ENCODE peak calls at places on chromosomes 4 and X, in five cellular contexts. E is IMR-90; W is naive thymus-derived CD8-positive, alpha-beta T cell; M is activated T-cell treated with anti-CD3 and anti-CD28 coated beads, Interleukin-2, amount 50 U/mL, for 72 hours; X is PC-3. T is an unnamed sample.

GRCh38 chr4:152344001-152344400 is 191.9 kb downstream of the FBXW7 start:
- ATAC-seq in E (no peak), W (no peak), M (no peak), X (peak), T (no peak)

GRCh38 chr4:185068837-185069236 is 50.5 kb downstream of the HELT start:
- ATAC-seq in E (no peak), W (no peak), M (no peak), X (no peak), T (no peak)

GRCh38 chr4:6620296-6620695 is 20.2 kb upstream of the MRFAP1 start:
- ATAC-seq in E (no peak), W (no peak), M (no peak), X (no peak), T (no peak)

GRCh38 chrX:118528089-118528753 is 32.6 kb downstream of the DOCK11 start:
- ATAC-seq in E (no peak), W (peak), M (peak), X (no peak), T (peak)

GRCh38 chrX:644304-645023 is 13.9 kb downstream of the SHOX start:
- ATAC-seq in E (no peak), W (no peak), M (no peak), X (no peak), T (no peak)

GRCh38 chrX:113384628-113385027 is 544.0 kb upstream of the AMOT start:
- ATAC-seq in E (no peak), W (no peak), M (no peak), X (no peak), T (no peak)

GRCh38 chr4:47406408-47406807 is 57.1 kb downstream of the COMMD8 start:
- ATAC-seq in E (no peak), W (no peak), M (no peak), X (no peak), T (no peak)

GRCh38 chrX:140744085-140744484 is 34.5 kb downstream of the LINC00632 start:
- ATAC-seq in E (no peak), W (peak), M (peak), X (no peak), T (peak)

GRCh38 chr4:68299492-68300457 is 50.1 kb downstream of the YTHDC1 start:
- ATAC-seq in E (no peak), W (peak), M (peak), X (no peak), T (peak)

GRCh38 chr4:113733685-113734084 is 27.9 kb downstream of the CAMK2D start:
- ATAC-seq in E (no peak), W (no peak), M (no peak), X (no peak), T (peak)

GRCh38 chr4:87029356-87029755 is 94.5 kb downstream of the AFF1 start:
- ATAC-seq in E (no peak), W (no peak), M (no peak), X (no peak), T (no peak)

GRCh38 chr4:12421364-12421763 is 992.7 kb upstream of the HS3ST1 start:
- ATAC-seq in E (no peak), W (no peak), M (no peak), X (no peak), T (no peak)

GRCh38 chr4:39036172-39036571 is 4.0 kb upstream of the TMEM156 start:
- ATAC-seq in E (no peak), W (no peak), M (no peak), X (peak), T (no peak)

GRCh38 chr4:186580669-186581068 is 25.3 kb upstream of the MTNR1A start:
- ATAC-seq in E (no peak), W (no peak), M (no peak), X (no peak), T (no peak)

GRCh38 chr4:73964862-73965611 is 16.8 kb downstream of the PF4 start:
- ATAC-seq in E (no peak), W (no peak), M (no peak), X (no peak), T (no peak)

GRCh38 chr4:173522874-173523395 is 7.1 kb downstream of the HAND2 start:
- ATAC-seq in E (no peak), W (no peak), M (no peak), X (no peak), T (no peak)

GRCh38 chrX:154732421-154733071 is 18.3 kb downstream of the GAB3 start:
- ATAC-seq in E (no peak), W (no peak), M (peak), X (peak), T (peak)